ENCODE peak calls at places on chromosomes 4 and X, in six cellular contexts. L, P, V, G, S and T are unnamed samples.

GRCh38 chr4:122012735-122013134 is 60.9 kb upstream of the TRPC3 start:
- DNase-seq in L (peak; percentile 47), P (no peak), V (no peak), G (no peak), S (no peak), T (no peak)

GRCh38 chrX:113275769-113276168 is 435.1 kb upstream of the AMOT start:
- DNase-seq in L (no peak), P (no peak), V (no peak), G (no peak), S (no peak), T (no peak)

GRCh38 chr4:174437756-174438155 is 84.5 kb downstream of the HPGD start:
- DNase-seq in L (no peak), P (no peak), V (no peak), G (no peak), S (no peak), T (no peak)

GRCh38 chr4:80201326-80202151 is 4.2 kb downstream of the PRDM8 start:
- DNase-seq in L (no peak), P (no peak), V (no peak), G (peak; percentile 31), S (peak; percentile 42), T (peak; percentile 74)

GRCh38 chrX:10952619-10953018 is 158.5 kb upstream of the HCCS start:
- DNase-seq in L (no peak), P (no peak), V (no peak), G (no peak), S (no peak), T (no peak)

GRCh38 chr4:136395212-136395722 is 1137.0 kb downstream of the PCDH18 start:
- DNase-seq in L (no peak), P (no peak), V (no peak), G (no peak), S (no peak), T (no peak)

GRCh38 chrX:108313662-108314061 is 124.6 kb downstream of the COL4A6 start:
- DNase-seq in L (no peak), P (no peak), V (no peak), G (no peak), S (no peak), T (no peak)

GRCh38 chr4:40998680-40999358 is 215.5 kb downstream of the APBB2 start:
- DNase-seq in L (peak; percentile 92), P (no peak), V (no peak), G (no peak), S (no peak), T (no peak)

GRCh38 chr4:53818112-53818511 is 226.8 kb upstream of the LNX1 start:
- DNase-seq in L (no peak), P (no peak), V (no peak), G (no peak), S (peak; percentile 19), T (no peak)

GRCh38 chr4:26074672-26075071 is 160.7 kb downstream of the SMIM20 start:
- DNase-seq in L (no peak), P (peak; percentile 60), V (no peak), G (no peak), S (peak; percentile 36), T (no peak)

GRCh38 chrX:30577362-30577961 is at the start of gene TASL:
- DNase-seq in L (no peak), P (peak; percentile 39), V (no peak), G (no peak), S (no peak), T (no peak)

GRCh38 chrX:49754238-49754857 is 58.6 kb upstream of the PAGE1 start:
- DNase-seq in L (peak; percentile 46), P (peak; percentile 12), V (no peak), G (peak; percentile 13), S (peak; percentile 12), T (no peak)

GRCh38 chr4:26032142-26032541 is 118.1 kb downstream of the SMIM20 start:
- DNase-seq in L (peak; percentile 24), P (no peak), V (no peak), G (no peak), S (no peak), T (peak; percentile 61)

GRCh38 chr4:101039367-101039766 is 308.0 kb downstream of the PPP3CA start:
- DNase-seq in L (no peak), P (no peak), V (no peak), G (no peak), S (no peak), T (no peak)

GRCh38 chr4:6999172-7000086 is 43.7 kb upstream of the TADA2B start:
- DNase-seq in L (peak; percentile 88), P (peak; percentile 52), V (no peak), G (no peak), S (no peak), T (peak; percentile 40)

GRCh38 chr4:119510750-119511149 is 117.9 kb downstream of the PDE5A start:
- DNase-seq in L (no peak), P (no peak), V (no peak), G (no peak), S (no peak), T (no peak)

GRCh38 chrX:150856101-150856500 is 42.4 kb downstream of the CD99L2 start:
- DNase-seq in L (peak; percentile 44), P (no peak), V (no peak), G (no peak), S (no peak), T (no peak)

GRCh38 chr4:81359207-81359606 is 112.5 kb downstream of the RASGEF1B start:
- DNase-seq in L (no peak), P (no peak), V (no peak), G (no peak), S (no peak), T (no peak)

GRCh38 chr4:139918994-139919393 is 235.0 kb downstream of the MAML3 start:
- DNase-seq in L (no peak), P (no peak), V (no peak), G (no peak), S (no peak), T (no peak)

GRCh38 chr4:85398276-85398675 is 76.7 kb upstream of the ARHGAP24 start:
- DNase-seq in L (no peak), P (no peak), V (no peak), G (no peak), S (no peak), T (no peak)

GRCh38 chr4:2436301-2436700 is 17.5 kb downstream of the CFAP99 start:
- DNase-seq in L (no peak), P (no peak), V (no peak), G (no peak), S (no peak), T (no peak)

GRCh38 chr4:153713840-153714239 is 29.8 kb downstream of the TLR2 start:
- DNase-seq in L (peak; percentile 53), P (no peak), V (no peak), G (no peak), S (no peak), T (no peak)

GRCh38 chr4:111755571-111755970 is 389.7 kb upstream of the FAM241A start:
- DNase-seq in L (no peak), P (no peak), V (no peak), G (no peak), S (no peak), T (no peak)

GRCh38 chrX:119407681-119408080 is 8.5 kb downstream of the SLC25A43 start:
- DNase-seq in L (no peak), P (no peak), V (no peak), G (no peak), S (no peak), T (no peak)

GRCh38 chr4:124632439-124632838 is 80.1 kb downstream of the ANKRD50 start:
- DNase-seq in L (no peak), P (no peak), V (no peak), G (no peak), S (no peak), T (no peak)

GRCh38 chrX:17564689-17565409 is 172.4 kb upstream of the SCML1 start:
- DNase-seq in L (peak; percentile 69), P (no peak), V (no peak), G (no peak), S (no peak), T (no peak)

GRCh38 chr4:153771058-153771457 is 11.2 kb upstream of the RNF175 start:
- DNase-seq in L (peak; percentile 33), P (no peak), V (no peak), G (no peak), S (no peak), T (no peak)

GRCh38 chr4:1179089-1179441 is 6.7 kb upstream of the SPON2 start:
- DNase-seq in L (no peak), P (no peak), V (no peak), G (no peak), S (no peak), T (no peak)

GRCh38 chr4:100681289-100681688 is 163.5 kb upstream of the EMCN start:
- DNase-seq in L (no peak), P (no peak), V (no peak), G (no peak), S (no peak), T (no peak)

GRCh38 chr4:153205028-153205648 is 895 bp downstream of the TRIM2 start:
- DNase-seq in L (no peak), P (no peak), V (no peak), G (no peak), S (no peak), T (no peak)

GRCh38 chrX:15804563-15804962 is 14.3 kb downstream of the ZRSR2 start:
- DNase-seq in L (no peak), P (no peak), V (no peak), G (no peak), S (no peak), T (no peak)

GRCh38 chr4:109548655-109549054 is 11.4 kb upstream of the MCUB start:
- DNase-seq in L (peak; percentile 68), P (no peak), V (no peak), G (no peak), S (no peak), T (no peak)

GRCh38 chr4:1204828-1205591 is 32.6 kb upstream of the SPON2 start:
- DNase-seq in L (no peak), P (no peak), V (peak; percentile 74), G (no peak), S (no peak), T (no peak)

GRCh38 chrX:2627272-2627867 is 63.7 kb upstream of the CD99 start:
- DNase-seq in L (peak; percentile 65), P (peak; percentile 25), V (no peak), G (no peak), S (no peak), T (no peak)

GRCh38 chr4:48370260-48371134 is 29.2 kb downstream of the SLAIN2 start:
- DNase-seq in L (no peak), P (no peak), V (no peak), G (no peak), S (no peak), T (no peak)

GRCh38 chr4:1870578-1871443 is at the start of gene NSD2:
- DNase-seq in L (peak; percentile 82), P (peak; percentile 89), V (peak; percentile 83), G (peak; percentile 94), S (peak; percentile 91), T (peak; percentile 93)

GRCh38 chr4:169314906-169315305 is 44.1 kb upstream of the SH3RF1 start:
- DNase-seq in L (peak; percentile 85), P (no peak), V (peak; percentile 60), G (peak; percentile 62), S (peak; percentile 92), T (no peak)

GRCh38 chrX:110066488-110067225 is 63.7 kb downstream of the TMEM164 start:
- DNase-seq in L (no peak), P (no peak), V (no peak), G (no peak), S (no peak), T (no peak)